ENCODE peak calls at places on chromosomes 16 and 17, in four cellular contexts. Z, I, W and K are unnamed samples.

GRCh38 chr16:67530013-67530939 is 1.6 kb downstream of the RIPOR1 start:
- DNase-seq in Z (no peak), I (peak; percentile 87), W (peak; percentile 34), K (no peak)

GRCh38 chr16:14301150-14302030 is 230.3 kb downstream of the MRTFB start:
- DNase-seq in Z (no peak), I (peak; percentile 74), W (no peak), K (no peak)

GRCh38 chr16:76583466-76583865 is 306.3 kb downstream of the CNTNAP4 start:
- DNase-seq in Z (no peak), I (no peak), W (no peak), K (peak; percentile 39)

GRCh38 chr16:53968454-53968853 is 264.5 kb downstream of the FTO start:
- DNase-seq in Z (no peak), I (peak; percentile 55), W (no peak), K (no peak)

GRCh38 chr17:12536472-12536871 is 129.2 kb upstream of the MYOCD start:
- DNase-seq in Z (no peak), I (no peak), W (no peak), K (no peak)

GRCh38 chr16:11257131-11257938 is 1.3 kb upstream of the SOCS1 start:
- DNase-seq in Z (peak; percentile 55), I (peak; percentile 83), W (peak; percentile 74), K (peak; percentile 39)

GRCh38 chr16:17359778-17360177 is 111.0 kb downstream of the XYLT1 start:
- DNase-seq in Z (peak; percentile 31), I (no peak), W (peak; percentile 33), K (no peak)

GRCh38 chr16:4428500-4428899 is 2.8 kb downstream of the DNAJA3 start:
- DNase-seq in Z (no peak), I (peak; percentile 44), W (no peak), K (no peak)

GRCh38 chr16:54946909-54947308 is 16.2 kb downstream of the IRX5 start:
- DNase-seq in Z (no peak), I (no peak), W (no peak), K (no peak)

GRCh38 chr17:73491648-73492047 is 152.6 kb downstream of the SDK2 start:
- DNase-seq in Z (no peak), I (no peak), W (no peak), K (no peak)

GRCh38 chr16:70298988-70299938 is at the start of gene DDX19B:
- DNase-seq in Z (no peak), I (peak; percentile 91), W (peak; percentile 65), K (peak; percentile 41)
- TF ChIP-seq CTCF in Z (no peak), I (no peak), W (no peak), K (no peak)

DNA sequence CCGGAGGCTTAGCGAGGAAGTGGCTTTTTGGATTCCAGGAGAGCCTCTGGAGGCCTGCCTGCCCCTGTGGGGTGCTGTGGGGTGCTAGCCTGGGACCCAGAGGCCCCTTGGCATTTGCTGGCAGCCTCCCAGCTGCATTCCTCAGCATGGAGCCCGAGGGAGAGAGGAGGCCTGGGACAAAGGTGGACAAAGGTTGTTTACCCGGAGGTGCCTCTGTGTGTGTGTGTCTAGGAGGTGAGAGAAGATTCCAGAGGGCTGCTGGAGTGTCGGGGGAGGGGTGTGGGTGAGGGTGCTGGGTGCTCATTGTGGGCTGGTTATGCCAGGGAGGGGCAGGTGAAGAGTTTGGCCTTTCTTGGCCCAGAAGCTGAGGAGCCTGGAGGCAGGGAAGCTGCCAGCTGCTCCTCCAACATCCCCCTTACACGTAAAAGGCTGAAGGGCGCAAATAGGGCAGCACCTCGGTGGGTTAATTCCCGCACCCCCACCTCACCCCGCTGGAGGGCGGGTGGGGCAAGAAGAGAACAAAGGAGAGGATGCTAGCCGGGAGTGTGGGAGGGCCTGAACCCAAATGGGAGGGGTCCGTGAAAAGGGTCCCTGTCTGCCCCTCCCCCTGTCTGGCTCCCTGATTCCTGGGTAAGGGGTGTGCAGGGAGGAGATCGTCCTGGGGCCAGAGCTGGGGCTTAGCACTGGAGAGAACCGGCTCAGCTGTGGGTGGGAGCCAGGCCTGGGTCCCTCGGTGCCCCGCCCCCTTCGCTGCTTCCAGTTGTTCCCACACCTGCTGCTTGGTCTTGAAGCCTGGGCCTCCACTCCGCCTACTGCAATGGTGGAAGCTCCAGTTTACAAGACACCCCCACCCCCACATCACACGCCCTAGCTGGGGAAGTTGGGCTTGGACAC is 9.9 kb downstream of the HEXIM2 start:
- DNase-seq in Z (no peak), I (peak; percentile 76), W (no peak), K (no peak)
- H3K4me3 ChIP-seq in Z (peak overlapping the region; percentile 40), I (peak overlapping the region; percentile 44), W (no peak overlapping the region), K (peak overlapping the region; percentile 23)

DNA sequence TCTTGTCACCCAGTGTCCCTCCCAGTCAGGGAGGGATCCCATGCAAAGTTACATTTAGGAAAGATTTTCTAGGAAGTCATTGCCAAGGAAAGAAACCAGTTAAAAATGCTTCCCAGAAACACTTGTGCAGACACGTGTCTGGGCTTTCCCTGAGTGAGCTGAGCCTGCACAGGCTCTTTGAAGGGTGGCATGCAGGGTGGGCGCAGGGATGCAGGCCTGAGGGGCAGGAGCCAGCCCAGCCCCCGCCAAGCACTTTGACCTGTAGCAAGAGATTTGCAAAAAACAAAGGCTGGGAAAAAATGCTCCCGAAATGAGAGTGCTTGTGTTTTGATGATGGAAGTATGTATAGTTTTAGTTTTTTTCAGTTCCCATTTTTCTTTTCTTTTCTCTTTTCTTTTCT is 52.4 kb downstream of the B9D1 start:
- DNase-seq in Z (no peak), I (no peak), W (no peak), K (no peak)
- TF ChIP-seq CTCF in Z (no peak), I (no peak), W (no peak), K (no peak)

DNA sequence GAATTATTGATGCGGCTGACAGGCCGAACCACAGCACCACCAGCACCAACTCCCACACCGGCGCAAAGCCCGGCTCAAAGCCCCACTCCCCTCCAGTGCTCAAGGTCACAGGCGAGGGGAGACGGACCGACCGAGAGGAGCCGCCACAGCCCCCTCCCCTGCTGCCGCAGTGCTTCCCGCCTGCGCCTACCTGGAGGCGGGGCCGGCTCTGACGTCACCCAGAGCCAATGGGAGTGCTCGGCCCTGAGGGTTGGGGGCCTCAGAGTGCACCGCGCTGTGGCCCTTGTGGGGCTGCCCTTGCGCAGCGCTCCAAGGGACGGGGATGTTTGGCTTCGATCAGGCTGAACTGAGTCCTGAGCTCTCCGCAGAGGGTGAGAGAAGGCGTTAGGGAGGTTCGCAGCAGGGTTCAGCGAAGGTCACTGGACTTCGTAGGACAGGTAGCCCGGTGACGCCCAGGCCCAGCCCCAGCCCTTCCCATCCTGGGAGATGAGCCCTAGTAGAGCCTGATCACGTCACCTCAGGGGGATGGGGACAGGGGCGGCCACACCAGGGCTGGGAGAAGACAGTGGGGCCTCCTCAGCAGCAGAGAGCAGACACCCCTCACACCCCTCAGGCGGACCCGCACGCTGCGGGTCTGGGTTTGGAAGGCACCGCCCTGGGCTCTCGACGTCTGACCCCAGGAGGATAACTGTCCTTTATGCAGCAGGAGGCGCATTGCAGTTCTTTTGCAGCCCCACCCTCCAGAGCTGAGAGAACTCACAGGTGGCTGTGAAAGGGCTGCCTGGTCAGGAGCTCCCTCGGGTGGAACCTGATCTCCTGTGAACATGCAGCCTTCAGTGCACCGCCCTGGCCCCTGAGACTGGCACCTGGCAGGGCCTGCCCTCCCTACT is 1.5 kb downstream of the NDRG4 start:
- DNase-seq in Z (no peak), I (peak; percentile 57), W (peak; percentile 62), K (no peak)
- H3K4me3 ChIP-seq in Z (peak overlapping the region; percentile 52), I (peak overlapping the region; percentile 48), W (peak overlapping the region; percentile 65), K (peak overlapping the region; percentile 60)

GRCh38 chr17:82107341-82107860 is 9.4 kb upstream of the FASN start:
- DNase-seq in Z (no peak), I (peak; percentile 56), W (peak; percentile 52), K (no peak)
- TF ChIP-seq CTCF in Z (peak; percentile 32), I (peak; percentile 25), W (peak; percentile 65), K (peak; percentile 43)

DNA sequence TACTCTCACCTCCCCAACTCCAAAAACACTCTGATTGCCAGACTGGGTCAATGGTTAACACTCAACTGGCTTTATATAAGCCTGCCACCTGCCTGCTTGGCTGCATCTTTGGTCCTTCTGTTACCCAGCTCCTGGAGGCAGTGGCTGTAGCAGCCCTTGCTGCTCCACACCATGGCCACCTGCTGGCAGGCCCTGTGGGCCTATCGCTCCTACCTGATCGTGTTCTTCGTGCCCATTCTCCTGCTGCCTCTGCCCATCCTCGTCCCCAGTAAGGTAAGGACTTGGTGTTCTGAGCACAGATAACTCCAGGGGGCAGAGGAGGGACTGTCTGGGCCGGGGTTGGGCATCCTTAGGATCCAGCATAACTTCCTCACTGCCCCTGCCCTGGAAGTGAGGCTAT is at the start of gene SLC13A2:
- DNase-seq in Z (no peak), I (no peak), W (no peak), K (no peak)
- H3K4me3 ChIP-seq in Z (no peak within 1 kb of the TSS), I (no peak within 1 kb of the TSS), W (no peak within 1 kb of the TSS), K (no peak within 1 kb of the TSS)